ENCODE peak calls at places on chromosomes 13 and 19, in five cellular contexts. Q is NT2/D1, X is H1, T is GM12878, F is HepG2. Z is an unnamed sample.

GRCh38 chr13:30738526-30738925 is 3.2 kb downstream of the ALOX5AP start:
- DNase-seq in Q (no peak), X (no peak), T (no peak), F (no peak), Z (no peak)

GRCh38 chr19:10501971-10502523 is 1.1 kb downstream of the KEAP1 start:
- DNase-seq in Q (no peak), X (peak; percentile 71), T (no peak), F (peak; percentile 33), Z (peak; percentile 38)

GRCh38 chr19:28966737-28967401 is 246.1 kb downstream of the UQCRFS1 start:
- DNase-seq in Q (no peak), X (no peak), T (no peak), F (no peak), Z (no peak)

GRCh38 chr19:45508931-45509691 is 1.8 kb downstream of the VASP start:
- DNase-seq in Q (no peak), X (peak; percentile 74), T (peak; percentile 69), F (peak; percentile 63), Z (peak; percentile 56)

GRCh38 chr13:35700661-35701060 is 224.2 kb upstream of the MAB21L1 start:
- DNase-seq in Q (no peak), X (no peak), T (no peak), F (no peak), Z (no peak)

GRCh38 chr19:2270572-2271515 is 11.1 kb downstream of the PEAK3 start:
- DNase-seq in Q (no peak), X (no peak), T (no peak), F (peak; percentile 44), Z (no peak)

GRCh38 chr13:71866173-71867091 is 572 bp downstream of the DACH1 start:
- DNase-seq in Q (no peak), X (peak; percentile 69), T (no peak), F (no peak), Z (no peak)

GRCh38 chr19:33665776-33666175 is 44.0 kb downstream of the CHST8 start:
- DNase-seq in Q (no peak), X (no peak), T (no peak), F (no peak), Z (no peak)

GRCh38 chr19:10766049-10766623 is 48.3 kb downstream of the DNM2 start:
- DNase-seq in Q (no peak), X (no peak), T (no peak), F (no peak), Z (no peak)

GRCh38 chr13:82758056-82758455 is 1124.2 kb downstream of the SLITRK1 start:
- DNase-seq in Q (peak; percentile 36), X (peak; percentile 53), T (no peak), F (peak; percentile 15), Z (peak; percentile 61)

GRCh38 chr19:23799321-23799720 is 40.6 kb upstream of the ZNF681 start:
- DNase-seq in Q (no peak), X (peak; percentile 26), T (peak; percentile 5), F (no peak), Z (no peak)

GRCh38 chr13:77896536-77896935 is 22.1 kb downstream of the EDNRB start:
- DNase-seq in Q (no peak), X (no peak), T (no peak), F (no peak), Z (no peak)

GRCh38 chr19:6273701-6274601 is 5.8 kb downstream of the MLLT1 start:
- DNase-seq in Q (no peak), X (no peak), T (no peak), F (peak; percentile 89), Z (peak; percentile 24)

GRCh38 chr19:29277107-29277506 is 64.2 kb upstream of the UQCRFS1 start:
- DNase-seq in Q (no peak), X (peak; percentile 57), T (peak; percentile 19), F (no peak), Z (no peak)

GRCh38 chr13:28558567-28558966 is 63.6 kb upstream of the FLT1 start:
- DNase-seq in Q (no peak), X (no peak), T (no peak), F (no peak), Z (no peak)

GRCh38 chr19:51257471-51257870 is 6.6 kb downstream of the SIGLECL1 start:
- DNase-seq in Q (no peak), X (no peak), T (no peak), F (no peak), Z (no peak)

GRCh38 chr19:13277104-13277809 is 127.0 kb downstream of the IER2 start:
- DNase-seq in Q (peak; percentile 70), X (peak; percentile 72), T (peak; percentile 71), F (peak; percentile 66), Z (peak; percentile 65)
- TF ChIP-seq SUZ12 in Q (no peak), X (no peak), T (no peak), F (no peak), Z (no peak)

GRCh38 chr19:42023943-42024260 is 29.9 kb upstream of the ATP1A3 start:
- DNase-seq in Q (no peak), X (no peak), T (no peak), F (no peak), Z (no peak)

GRCh38 chr19:42023121-42023942 is 29.3 kb upstream of the ATP1A3 start:
- DNase-seq in Q (peak; percentile 32), X (peak; percentile 84), T (no peak), F (peak; percentile 15), Z (peak; percentile 69)

GRCh38 chr19:42021185-42021584 is 27.2 kb upstream of the ATP1A3 start:
- DNase-seq in Q (no peak), X (no peak), T (no peak), F (no peak), Z (no peak)

GRCh38 chr19:42022616-42023015 is 28.6 kb upstream of the ATP1A3 start:
- DNase-seq in Q (no peak), X (no peak), T (no peak), F (no peak), Z (no peak)

GRCh38 chr19:42024622-42025111 is 30.6 kb upstream of the ATP1A3 start:
- DNase-seq in Q (no peak), X (no peak), T (no peak), F (no peak), Z (no peak)
- TF ChIP-seq SUZ12 in Q (no peak), X (no peak), T (no peak), F (no peak), Z (no peak)

GRCh38 chr13:37540228-37540627 is 58.3 kb downstream of the POSTN start:
- DNase-seq in Q (no peak), X (no peak), T (no peak), F (no peak), Z (no peak)
- TF ChIP-seq SUZ12 in Q (no peak), X (no peak), T (no peak), F (no peak), Z (no peak)

GRCh38 chr13:46665243-46665629 is 112.3 kb downstream of the LRCH1 start:
- DNase-seq in Q (no peak), X (no peak), T (no peak), F (no peak), Z (no peak)

GRCh38 chr13:46668302-46668720 is 115.3 kb downstream of the LRCH1 start:
- DNase-seq in Q (no peak), X (no peak), T (no peak), F (no peak), Z (no peak)

GRCh38 chr13:46667687-46668281 is 114.8 kb downstream of the LRCH1 start:
- DNase-seq in Q (no peak), X (no peak), T (no peak), F (no peak), Z (no peak)

GRCh38 chr13:46665630-46666482 is 112.9 kb downstream of the LRCH1 start:
- DNase-seq in Q (no peak), X (no peak), T (no peak), F (peak; percentile 70), Z (no peak)

DNA sequence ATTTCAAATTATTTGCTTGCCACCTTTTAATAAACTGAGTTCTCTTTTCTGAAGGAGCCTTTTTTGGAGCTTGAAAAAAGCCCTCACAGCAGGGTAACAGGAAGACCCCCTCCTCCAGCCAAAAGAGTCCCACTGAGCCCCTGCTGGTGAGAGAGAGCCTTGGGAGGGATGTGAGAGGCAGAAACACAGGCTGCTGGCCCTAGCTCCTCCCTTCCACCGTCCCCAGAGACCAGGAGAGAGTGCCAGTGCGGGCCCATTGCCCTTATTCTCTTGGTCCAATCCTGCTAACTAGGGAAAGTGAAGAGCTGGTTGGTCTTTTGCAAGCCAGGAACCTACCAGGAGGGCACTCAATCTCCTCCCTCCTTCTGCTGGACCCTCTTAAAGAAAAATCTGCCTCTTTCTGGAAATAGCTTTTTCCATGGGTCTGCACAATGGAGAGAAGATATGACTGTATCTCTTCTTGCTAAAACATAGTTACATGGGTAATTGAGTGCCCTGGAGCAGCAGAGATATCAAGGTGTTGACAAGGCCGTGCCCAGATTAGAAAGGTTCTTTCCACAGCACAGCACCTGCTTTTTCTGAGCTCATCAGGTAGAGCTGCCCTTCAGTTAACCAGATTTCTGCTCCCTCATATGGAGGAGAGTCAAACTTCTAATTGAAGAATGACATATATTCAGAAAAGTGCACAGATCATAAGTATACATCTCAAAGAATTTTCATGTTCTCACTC is 113.9 kb downstream of the LRCH1 start:
- DNase-seq in Q (peak; percentile 11), X (peak; percentile 65), T (no peak), F (no peak), Z (peak; percentile 45)
- TF ChIP-seq SUZ12 in Q (no peak), X (no peak), T (no peak), F (no peak), Z (no peak)

DNA sequence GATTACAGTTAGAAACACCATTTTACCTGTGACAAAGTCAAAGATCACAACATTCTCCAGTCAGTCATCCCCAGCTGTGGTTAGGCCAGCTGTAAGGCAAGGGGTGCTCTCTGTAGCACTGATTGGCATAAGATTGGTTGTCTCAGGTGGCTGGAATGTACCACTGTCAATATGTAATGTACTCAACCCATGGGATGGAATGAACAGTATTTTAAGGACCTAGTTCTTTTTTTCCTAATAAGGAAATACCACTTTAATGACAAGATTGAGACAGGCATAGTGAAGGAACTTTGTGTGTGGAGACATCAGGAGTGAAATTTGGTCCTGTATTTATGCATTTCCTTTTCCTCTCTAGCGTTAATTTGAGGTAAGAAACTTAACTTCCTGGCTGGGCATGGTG is 310.7 kb downstream of the ITGBL1 start:
- DNase-seq in Q (no peak), X (no peak), T (no peak), F (no peak), Z (no peak)
- TF ChIP-seq SUZ12 in Q (no peak), X (no peak), T (no peak), F (no peak), Z (no peak)

GRCh38 chr13:94369862-94370491 is 109.5 kb downstream of the DCT start:
- DNase-seq in Q (no peak), X (no peak), T (no peak), F (no peak), Z (no peak)
- TF ChIP-seq SUZ12 in Q (no peak), X (no peak), T (no peak), F (no peak), Z (no peak)

DNA sequence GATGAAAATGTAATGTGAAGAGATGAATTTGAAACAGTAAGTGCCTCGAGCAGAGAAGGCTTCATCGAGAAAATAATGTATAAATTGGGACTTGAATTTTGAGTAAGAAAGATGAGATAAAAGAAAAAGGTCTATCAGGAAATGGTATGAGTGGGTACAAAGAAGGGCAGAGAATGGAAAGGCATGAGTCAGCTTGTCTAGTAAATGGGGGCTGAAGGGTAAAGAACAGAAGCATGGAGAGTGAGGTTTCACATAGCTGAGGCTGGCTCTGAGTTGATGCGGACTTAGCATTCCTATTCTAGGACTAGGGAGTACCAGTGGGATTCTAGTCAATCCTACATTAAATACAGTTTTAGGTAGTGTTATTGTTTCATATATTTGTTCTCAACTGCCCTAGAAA is 85.8 kb downstream of the ZC3H13 start:
- DNase-seq in Q (no peak), X (no peak), T (no peak), F (no peak), Z (no peak)
- TF ChIP-seq SUZ12 in Q (no peak), X (no peak), T (no peak), F (no peak), Z (no peak)

Z was measured in HEK293T.